ENCODE peak calls at places on chromosomes 5 and 9, in four cellular contexts. K is natural killer cell, S is left ventricle myocardium inferior, Y is prostate gland. I is an unnamed sample.

GRCh38 chr5:58482536-58482935 is 8.7 kb upstream of the GAPT start:
- DNase-seq in Y (no peak), S (no peak), K (no peak), I (no peak)

GRCh38 chr5:179964015-179964414 is 56.3 kb upstream of the TBC1D9B start:
- DNase-seq in K (no peak), Y (no peak), S (no peak), I (no peak)

GRCh38 chr5:143921525-143922311 is 109.8 kb downstream of the HMHB1 start:
- DNase-seq in Y (no peak), K (no peak), S (no peak), I (no peak)

GRCh38 chr5:68932830-68933434 is 160.9 kb upstream of the SLC30A5 start:
- DNase-seq in S (no peak), K (no peak), Y (no peak), I (no peak)

GRCh38 chr9:135468866-135469521 is 10.6 kb upstream of the PPP1R26 start:
- DNase-seq in Y (no peak), S (no peak), K (no peak), I (no peak)

GRCh38 chr9:100739208-100739607 is 161.3 kb downstream of the CAVIN4 start:
- DNase-seq in S (no peak), Y (no peak), K (no peak), I (no peak)

GRCh38 chr9:71157731-71158130 is 36.3 kb upstream of the TRPM3 start:
- DNase-seq in K (no peak), Y (no peak), S (no peak), I (no peak)

GRCh38 chr5:177382423-177383029 is 1.7 kb upstream of the SLC34A1 start:
- DNase-seq in S (no peak), K (no peak), Y (peak), I (no peak)

GRCh38 chr5:135985946-135986345 is 31.2 kb upstream of the LECT2 start:
- DNase-seq in Y (no peak), S (no peak), K (no peak), I (no peak)

GRCh38 chr9:111731916-111732315 is 62.8 kb downstream of the SHOC1 start:
- DNase-seq in Y (no peak), S (no peak), K (no peak), I (no peak)

GRCh38 chr9:76459691-76460635 is 981 bp downstream of the GCNT1 start:
- DNase-seq in Y (peak), S (peak), K (no peak), I (peak)

GRCh38 chr5:14505310-14506140 is 76.1 kb upstream of the OTULINL start:
- DNase-seq in S (no peak), K (no peak), Y (no peak), I (no peak)

GRCh38 chr5:134138416-134139376 is 24.2 kb downstream of the TCF7 start:
- DNase-seq in K (peak), Y (no peak), S (peak), I (no peak)

GRCh38 chr9:121269888-121270254 is 1.9 kb downstream of the GSN start:
- DNase-seq in Y (no peak), K (no peak), S (no peak), I (no peak)

GRCh38 chr5:101611039-101611438 is 685.0 kb downstream of the SLCO4C1 start:
- DNase-seq in Y (no peak), K (no peak), S (no peak), I (no peak)

GRCh38 chr9:113808391-113809191 is 67.5 kb upstream of the ZNF618 start:
- DNase-seq in K (no peak), Y (no peak), S (peak), I (no peak)

GRCh38 chr5:138926688-138927448 is 51.7 kb upstream of the LRRTM2 start:
- DNase-seq in K (no peak), Y (no peak), S (no peak), I (no peak)

GRCh38 chr9:122134822-122135528 is 24.6 kb downstream of the NDUFA8 start:
- DNase-seq in Y (no peak), S (no peak), K (no peak), I (no peak)

GRCh38 chr9:114290561-114290986 is 32.3 kb upstream of the ORM1 start:
- DNase-seq in Y (no peak), K (no peak), S (peak), I (no peak)

GRCh38 chr9:126561582-126561981 is 52.1 kb upstream of the LMX1B start:
- DNase-seq in K (no peak), Y (no peak), S (no peak), I (no peak)

GRCh38 chr5:141525659-141526058 is 36.8 kb downstream of the PCDHGC5 start:
- DNase-seq in Y (no peak), S (no peak), K (no peak), I (no peak)

GRCh38 chr5:134577796-134578577 is 52.5 kb downstream of the JADE2 start:
- DNase-seq in K (peak), S (peak), Y (peak), I (peak)

GRCh38 chr5:43225649-43226245 is 33.7 kb downstream of the NIM1K start:
- DNase-seq in K (no peak), S (no peak), Y (no peak), I (no peak)

GRCh38 chr9:83219154-83219923 is 156.4 kb upstream of the RASEF start:
- DNase-seq in S (peak), K (no peak), Y (peak), I (peak)

GRCh38 chr5:168076561-168076991 is 214.9 kb upstream of the WWC1 start:
- DNase-seq in K (no peak), S (peak), Y (peak), I (no peak)

GRCh38 chr9:91807640-91808246 is 142.3 kb downstream of the ROR2 start:
- DNase-seq in K (no peak), Y (no peak), S (no peak), I (no peak)

GRCh38 chr9:36136894-36137391 is 410 bp downstream of the GLIPR2 start:
- DNase-seq in K (no peak), S (no peak), Y (no peak), I (no peak)

GRCh38 chr5:36792560-36793180 is 83.9 kb upstream of the NIPBL start:
- DNase-seq in K (no peak), Y (no peak), S (no peak), I (no peak)

GRCh38 chr5:157020002-157020401 is 38.9 kb downstream of the HAVCR1 start:
- DNase-seq in S (no peak), K (no peak), Y (no peak), I (no peak)

GRCh38 chr5:112737088-112737471 is 605 bp upstream of the APC start:
- DNase-seq in S (no peak), K (no peak), Y (no peak), I (no peak)

GRCh38 chr5:52922384-52922783 is 66.8 kb upstream of the ITGA2 start:
- DNase-seq in Y (no peak), K (no peak), S (no peak), I (no peak)

GRCh38 chr9:136546697-136547481 is 1.0 kb upstream of the NOTCH1 start:
- DNase-seq in K (no peak), S (peak), Y (peak), I (no peak)

GRCh38 chr5:1111727-1112289 is at the start of gene SLC12A7:
- DNase-seq in S (peak), Y (peak), K (peak), I (peak)

DNA sequence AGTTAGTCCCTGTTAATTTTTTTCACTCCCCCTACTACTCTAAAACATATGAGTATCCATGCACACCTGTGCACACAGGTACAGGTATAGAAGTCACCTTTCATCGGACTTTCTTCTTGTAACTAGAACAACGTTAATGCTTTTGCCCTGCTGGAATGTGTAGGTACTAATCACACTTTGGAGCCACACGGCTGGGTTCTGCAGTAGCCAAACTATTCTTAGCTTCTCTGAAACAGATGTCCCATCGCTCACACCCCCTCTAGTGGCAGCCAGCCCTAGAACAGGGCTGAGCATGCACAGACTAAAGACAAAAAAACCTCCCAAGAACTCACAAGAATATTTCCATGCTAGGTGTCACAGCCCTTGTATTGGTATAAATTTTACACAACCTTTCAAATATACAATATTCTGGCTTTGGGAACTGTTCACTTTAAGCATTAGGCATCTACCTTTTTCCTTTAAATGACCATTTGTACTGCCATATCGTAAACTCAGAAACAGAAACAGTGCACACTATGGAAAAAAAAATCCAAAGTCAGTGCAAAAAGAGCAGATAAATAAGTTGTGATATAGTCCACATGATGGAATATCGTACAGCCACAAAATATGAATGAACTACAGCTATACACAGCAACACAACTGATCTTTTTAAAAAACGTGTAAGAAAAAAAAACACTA is 64.0 kb downstream of the RETREG1 start:
- DNase-seq in K (no peak), Y (peak), S (peak), I (peak)
- TF ChIP-seq CTCF in K (no peak), Y (peak), S (peak), I (peak)

GRCh38 chr5:35436441-35437057 is 181.1 kb upstream of the SPEF2 start:
- DNase-seq in S (no peak), K (no peak), Y (peak), I (no peak)
- TF ChIP-seq CTCF in S (peak), K (no peak), Y (peak), I (peak)

GRCh38 chr5:149962040-149962439 is 1.5 kb downstream of the SLC26A2 start:
- DNase-seq in Y (no peak), S (no peak), K (no peak), I (no peak)
- TF ChIP-seq CTCF in Y (peak), S (peak), K (no peak), I (peak)

GRCh38 chr9:133396952-133397351 is 20.8 kb downstream of the STKLD1 start:
- DNase-seq in Y (no peak), S (no peak), K (no peak), I (no peak)
- TF ChIP-seq CTCF in Y (no peak), S (no peak), K (no peak), I (peak)

GRCh38 chr9:89949116-89949515 is 344.3 kb downstream of the GADD45G start:
- DNase-seq in S (no peak), K (no peak), Y (no peak), I (no peak)
- TF ChIP-seq CTCF in S (no peak), K (no peak), Y (no peak), I (no peak)

GRCh38 chr5:95842955-95843544 is 20.5 kb upstream of the GLRX start:
- DNase-seq in S (peak), K (peak), Y (no peak), I (no peak)
- TF ChIP-seq CTCF in S (peak), K (no peak), Y (no peak), I (no peak)

GRCh38 chr5:151683936-151684586 is 2.7 kb downstream of the SPARC start:
- DNase-seq in Y (no peak), K (no peak), S (no peak), I (no peak)

GRCh38 chr5:151684690-151685361 is 1.9 kb downstream of the SPARC start:
- DNase-seq in S (no peak), Y (no peak), K (no peak), I (no peak)

GRCh38 chr5:151685749-151686672 is 704 bp downstream of the SPARC start:
- DNase-seq in K (no peak), Y (no peak), S (no peak), I (no peak)

GRCh38 chr5:151688406-151688805 is 1.7 kb upstream of the SPARC start:
- DNase-seq in Y (no peak), K (no peak), S (no peak), I (no peak)

GRCh38 chr5:151686673-151687378 is at the start of gene SPARC:
- DNase-seq in S (peak), K (no peak), Y (peak), I (peak)
- TF ChIP-seq CTCF in S (no peak), K (no peak), Y (no peak), I (no peak)

DNA sequence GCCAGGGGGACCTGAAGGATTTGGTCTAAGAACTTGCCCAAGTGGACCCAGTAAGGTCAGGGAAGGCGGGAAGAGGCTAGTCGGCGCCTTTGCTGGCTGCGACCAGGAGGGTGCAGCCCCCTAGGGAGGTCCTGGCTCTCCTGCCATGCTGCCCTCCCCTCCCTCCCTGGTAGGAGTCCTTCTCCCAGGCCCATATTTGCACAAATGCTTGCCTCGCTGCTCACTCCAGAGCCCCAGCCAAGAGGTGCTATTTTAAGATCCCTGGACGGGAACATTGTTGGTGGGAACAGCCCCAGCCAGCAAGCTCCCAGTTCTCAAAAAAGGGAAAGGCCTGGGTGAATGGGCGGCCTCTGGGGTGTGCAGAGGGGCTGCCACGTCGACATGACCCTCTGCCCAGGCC is 4.3 kb upstream of the IL17B start:
- DNase-seq in S (peak), K (no peak), Y (no peak), I (no peak)
- TF ChIP-seq CTCF in S (no peak), K (no peak), Y (no peak), I (no peak)

DNA sequence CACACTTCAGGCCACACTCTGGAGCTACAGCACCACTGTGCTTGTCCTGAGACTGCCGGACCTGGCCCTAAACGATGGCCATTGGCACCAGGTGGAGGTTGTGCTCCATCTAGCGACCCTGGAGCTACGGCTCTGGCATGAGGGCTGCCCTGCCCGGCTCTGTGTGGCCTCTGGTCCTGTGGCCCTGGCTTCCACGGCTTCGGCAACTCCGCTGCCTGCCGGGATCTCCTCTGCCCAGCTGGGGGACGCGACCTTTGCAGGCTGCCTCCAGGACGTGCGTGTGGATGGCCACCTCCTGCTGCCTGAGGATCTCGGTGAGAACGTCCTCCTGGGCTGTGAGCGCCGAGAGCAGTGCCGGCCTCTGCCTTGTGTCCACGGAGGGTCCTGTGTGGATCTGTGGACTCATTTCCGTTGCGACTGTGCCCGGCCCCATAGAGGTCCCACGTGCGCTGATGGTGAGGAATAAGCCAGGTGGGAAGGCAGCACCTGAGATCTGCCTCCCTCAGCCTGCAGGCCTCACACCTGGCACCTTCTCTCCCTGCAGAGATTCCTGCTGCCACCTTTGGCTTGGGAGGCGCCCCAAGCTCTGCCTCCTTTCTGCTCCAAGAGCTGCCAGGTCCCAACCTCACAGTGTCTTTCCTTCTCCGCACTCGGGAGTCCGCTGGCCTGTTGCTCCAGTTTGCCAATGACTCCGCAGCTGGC is 14.7 kb downstream of the CRB2 start:
- DNase-seq in S (no peak), K (no peak), Y (no peak), I (no peak)
- TF ChIP-seq CTCF in S (no peak), K (no peak), Y (no peak), I (no peak)

I was measured in progenitor cell of endocrine pancreas.